ENCODE peak calls at places on chromosome 22, in ten cellular contexts. Q, H, R, Y, V, P, B, M, N and U are unnamed samples.

GRCh38 chr22:30347255-30347892 is 9.3 kb downstream of the SF3A1 start:
- DNase-seq in M (no peak), N (no peak), B (no peak), R (no peak), H (no peak), Q (no peak), P (no peak), V (no peak), Y (no peak), U (no peak)

GRCh38 chr22:36373258-36373579 is 14.5 kb downstream of the MYH9 start:
- DNase-seq in P (no peak), V (no peak), Y (no peak), M (no peak), B (no peak), H (peak; percentile 32), R (no peak), N (peak; percentile 78), Q (peak; percentile 91), U (no peak)

GRCh38 chr22:30251661-30252226 is 5.2 kb upstream of the LIF start:
- DNase-seq in M (no peak), R (no peak), Q (no peak), N (no peak), Y (peak; percentile 9), H (peak; percentile 82), V (no peak), P (peak; percentile 74), B (no peak), U (no peak)

GRCh38 chr22:20392983-20393704 is 807 bp upstream of the ZNF74 start:
- DNase-seq in V (no peak), Y (no peak), Q (peak; percentile 67), P (no peak), N (no peak), B (no peak), H (no peak), M (peak; percentile 2), R (no peak), U (no peak)

GRCh38 chr22:20273720-20274119 is 5.6 kb upstream of the RTN4R start:
- DNase-seq in N (no peak), Q (no peak), Y (no peak), R (no peak), B (no peak), M (no peak), V (no peak), H (no peak), P (no peak), U (no peak)

GRCh38 chr22:33837806-33838205 is 82.5 kb downstream of the LARGE1 start:
- DNase-seq in Y (no peak), N (no peak), R (no peak), V (no peak), M (no peak), Q (no peak), H (no peak), B (no peak), P (no peak), U (no peak)

GRCh38 chr22:25896098-25896497 is 154.1 kb downstream of the MYO18B start:
- DNase-seq in V (no peak), Y (no peak), H (no peak), P (no peak), Q (no peak), M (no peak), B (no peak), N (no peak), R (no peak), U (no peak)

GRCh38 chr22:37771702-37772427 is 35.9 kb upstream of the GCAT start:
- DNase-seq in R (no peak), Y (no peak), V (no peak), H (no peak), P (no peak), N (no peak), M (no peak), Q (no peak), B (no peak), U (no peak)

GRCh38 chr22:42170946-42171345 is 40.3 kb upstream of the CYP2D6 start:
- DNase-seq in B (no peak), H (no peak), N (no peak), P (no peak), Y (no peak), V (no peak), M (no peak), R (no peak), Q (no peak), U (no peak)

GRCh38 chr22:42901790-42902508 is 44.9 kb upstream of the ARFGAP3 start:
- DNase-seq in M (no peak), N (no peak), P (no peak), Q (no peak), H (no peak), Y (no peak), B (no peak), R (peak; percentile 28), V (no peak), U (no peak)

GRCh38 chr22:37806409-37807338 is 1.1 kb upstream of the GCAT start:
- DNase-seq in B (no peak), V (no peak), N (no peak), P (peak; percentile 67), H (peak; percentile 32), R (peak; percentile 41), Y (peak; percentile 31), M (no peak), Q (no peak), U (no peak)

GRCh38 chr22:46614070-46614931 is 5.9 kb upstream of the GRAMD4 start:
- DNase-seq in M (peak; percentile 25), V (peak; percentile 75), Y (no peak), Q (no peak), P (no peak), H (no peak), N (no peak), B (no peak), R (peak; percentile 89), U (no peak)

GRCh38 chr22:38732251-38732815 is 23.5 kb downstream of the SUN2 start:
- DNase-seq in M (no peak), R (no peak), N (peak; percentile 55), V (no peak), Y (peak; percentile 37), P (no peak), H (no peak), Q (peak; percentile 59), B (no peak), U (no peak)

GRCh38 chr22:30460147-30460546 is 11.7 kb downstream of the SEC14L3 start:
- DNase-seq in B (no peak), Y (peak; percentile 63), M (no peak), Q (no peak), H (no peak), N (no peak), P (no peak), R (no peak), V (no peak), U (peak; percentile 97)

GRCh38 chr22:43884600-43885318 is 7.1 kb downstream of the PNPLA5 start:
- DNase-seq in R (peak; percentile 63), Q (peak; percentile 82), N (peak; percentile 67), V (peak; percentile 10), H (peak; percentile 56), B (no peak), P (peak; percentile 84), M (peak; percentile 35), Y (peak; percentile 25), U (no peak)

GRCh38 chr22:19806213-19807160 is 45.9 kb downstream of the TBX1 start:
- DNase-seq in V (no peak), H (no peak), R (no peak), Y (peak; percentile 25), N (peak; percentile 47), B (no peak), P (no peak), M (no peak), Q (peak; percentile 87), U (peak; percentile 31)

GRCh38 chr22:30000566-30000965 is 79.7 kb upstream of the HORMAD2 start:
- DNase-seq in Q (no peak), V (no peak), B (no peak), P (peak; percentile 31), H (peak; percentile 26), N (no peak), R (no peak), M (no peak), Y (no peak), U (no peak)

GRCh38 chr22:17971711-17972110 is 52.6 kb downstream of the MICAL3 start:
- DNase-seq in M (no peak), H (no peak), Y (no peak), V (no peak), Q (no peak), R (no peak), N (no peak), P (no peak), B (no peak), U (no peak)

GRCh38 chr22:23692598-23693291 is 1.9 kb downstream of the RGL4 start:
- DNase-seq in N (no peak), V (no peak), P (no peak), H (no peak), M (no peak), Q (no peak), B (peak; percentile 35), R (no peak), Y (no peak), U (no peak)

GRCh38 chr22:47188337-47189055 is 426.0 kb downstream of the TBC1D22A start:
- DNase-seq in R (no peak), B (no peak), H (no peak), Q (peak; percentile 40), P (no peak), V (no peak), Y (no peak), N (no peak), M (no peak), U (no peak)

GRCh38 chr22:44347549-44347948 is 34.8 kb upstream of the SHISAL1 start:
- DNase-seq in Y (no peak), N (no peak), B (no peak), M (no peak), Q (no peak), H (no peak), V (no peak), P (no peak), R (no peak), U (no peak)